ENCODE peak calls at places on chromosomes 5 and 9, in seven cellular contexts. J is iPS-NIHi11, D is T-helper 17 cell, I is ovary, V is NCI-H2107, E is ureter, Z is sigmoid colon. C is an unnamed sample.

GRCh38 chr9:80076105-80076504 is 504.3 kb downstream of the TLE4 start:
- DNase-seq in J (no peak), D (no peak), I (no peak), V (no peak), E (no peak), Z (no peak), C (no peak)

GRCh38 chr9:78831726-78832125 is 534.8 kb downstream of the PSAT1 start:
- DNase-seq in J (no peak), D (no peak), I (no peak), V (no peak), E (no peak), Z (no peak), C (no peak)

GRCh38 chr5:157610990-157611389 is 35.4 kb upstream of the ADAM19 start:
- DNase-seq in J (no peak), D (no peak), I (no peak), V (no peak), E (no peak), Z (no peak), C (no peak)

GRCh38 chr9:81150016-81150625 is 539.2 kb downstream of the TLE1 start:
- DNase-seq in J (no peak), D (no peak), I (no peak), V (no peak), E (no peak), Z (no peak), C (no peak)

GRCh38 chr5:135047347-135047695 is 13.3 kb upstream of the PITX1 start:
- DNase-seq in J (no peak), D (no peak), I (no peak), V (no peak), E (no peak), Z (no peak), C (no peak)

GRCh38 chr5:173984218-173984617 is 4.8 kb upstream of the C5orf47 start:
- DNase-seq in J (peak; percentile 51), D (no peak), I (no peak), V (no peak), E (no peak), Z (no peak), C (no peak)

GRCh38 chr5:53211799-53212198 is 102.2 kb upstream of the MOCS2 start:
- DNase-seq in J (no peak), D (no peak), I (no peak), V (no peak), E (no peak), Z (no peak), C (no peak)

GRCh38 chr9:83596899-83597504 is 25.9 kb upstream of the IDNK start:
- DNase-seq in J (peak; percentile 81), D (no peak), I (peak; percentile 10), V (no peak), E (no peak), Z (no peak), C (no peak)

GRCh38 chr5:9108156-9108555 is 437.7 kb downstream of the SEMA5A start:
- DNase-seq in J (no peak), D (no peak), I (no peak), V (no peak), E (no peak), Z (no peak), C (no peak)

GRCh38 chr5:137617806-137618205 is 118.1 kb downstream of the KLHL3 start:
- DNase-seq in J (no peak), D (no peak), I (no peak), V (no peak), E (no peak), Z (no peak), C (no peak)

GRCh38 chr5:44987026-44987425 is 178.3 kb downstream of the MRPS30 start:
- DNase-seq in J (no peak), D (no peak), I (no peak), V (no peak), E (no peak), Z (no peak), C (no peak)

GRCh38 chr5:160539431-160539830 is 117.8 kb downstream of the PTTG1 start:
- DNase-seq in J (no peak), D (no peak), I (no peak), V (no peak), E (no peak), Z (no peak), C (no peak)

GRCh38 chr5:132221781-132222648 is 5.6 kb downstream of the P4HA2 start:
- DNase-seq in J (no peak), D (no peak), I (peak; percentile 72), V (no peak), E (peak; percentile 75), Z (peak; percentile 94), C (peak; percentile 36)

GRCh38 chr9:127144670-127145458 is 22.4 kb upstream of the ANGPTL2 start:
- DNase-seq in J (no peak), D (no peak), I (peak; percentile 66), V (no peak), E (peak; percentile 48), Z (peak; percentile 93), C (no peak)

GRCh38 chr9:112443200-112443599 is 43.4 kb upstream of the KIAA1958 start:
- DNase-seq in J (no peak), D (no peak), I (no peak), V (no peak), E (no peak), Z (no peak), C (no peak)

GRCh38 chr5:61263561-61264272 is 68.3 kb upstream of the ZSWIM6 start:
- DNase-seq in J (no peak), D (no peak), I (no peak), V (no peak), E (no peak), Z (no peak), C (no peak)

GRCh38 chr5:18744990-18745590 is 1110.8 kb downstream of the TAF11L14 start:
- DNase-seq in J (no peak), D (no peak), I (no peak), V (no peak), E (no peak), Z (no peak), C (no peak)

GRCh38 chr5:138952962-138953361 is 77.8 kb upstream of the LRRTM2 start:
- DNase-seq in J (no peak), D (no peak), I (peak; percentile 37), V (no peak), E (no peak), Z (peak; percentile 65), C (peak; percentile 50)

GRCh38 chr5:178442361-178443256 is 147.6 kb downstream of the COL23A1 start:
- DNase-seq in J (no peak), D (no peak), I (no peak), V (no peak), E (peak; percentile 5), Z (peak; percentile 39), C (no peak)

GRCh38 chr5:140556438-140556837 is 835 bp downstream of the SRA1 start:
- DNase-seq in J (no peak), D (no peak), I (no peak), V (no peak), E (no peak), Z (no peak), C (no peak)

GRCh38 chr5:75677607-75678006 is 39.6 kb downstream of the POC5 start:
- DNase-seq in J (no peak), D (no peak), I (no peak), V (no peak), E (no peak), Z (no peak), C (no peak)

GRCh38 chr9:127199001-127199791 is 65.4 kb upstream of the GARNL3 start:
- DNase-seq in J (peak; percentile 89), D (peak; percentile 55), I (peak; percentile 75), V (no peak), E (peak; percentile 85), Z (peak; percentile 92), C (peak; percentile 56)

GRCh38 chr5:42929871-42930270 is 110.2 kb downstream of the ANXA2R start:
- DNase-seq in J (no peak), D (no peak), I (no peak), V (no peak), E (no peak), Z (no peak), C (no peak)

GRCh38 chr5:159903134-159903533 is 13.1 kb upstream of the ADRA1B start:
- DNase-seq in J (no peak), D (no peak), I (no peak), V (no peak), E (no peak), Z (no peak), C (no peak)

GRCh38 chr5:113989913-113990305 is 372.0 kb upstream of the KCNN2 start:
- DNase-seq in J (no peak), D (no peak), I (no peak), V (no peak), E (no peak), Z (no peak), C (no peak)

GRCh38 chr5:160128632-160129031 is 9.4 kb upstream of the PWWP2A start:
- DNase-seq in J (no peak), D (no peak), I (no peak), V (no peak), E (no peak), Z (no peak), C (no peak)

GRCh38 chr9:111161015-111161415 is 122.7 kb upstream of the LPAR1 start:
- DNase-seq in J (no peak), D (no peak), I (no peak), V (no peak), E (no peak), Z (no peak), C (no peak)

GRCh38 chr9:129483467-129484324 is 137.2 kb downstream of the C9orf50 start:
- DNase-seq in J (no peak), D (peak; percentile 49), I (peak; percentile 95), V (no peak), E (peak; percentile 92), Z (peak; percentile 98), C (no peak)

GRCh38 chr5:168813179-168813968 is 234.2 kb upstream of the PANK3 start:
- DNase-seq in J (no peak), D (no peak), I (no peak), V (no peak), E (no peak), Z (no peak), C (no peak)

GRCh38 chr9:122781671-122782070 is 7.1 kb upstream of the OR5C1 start:
- DNase-seq in J (no peak), D (no peak), I (no peak), V (no peak), E (no peak), Z (no peak), C (no peak)

GRCh38 chr5:124650960-124651662 is 95.3 kb downstream of the ZNF608 start:
- DNase-seq in J (no peak), D (no peak), I (no peak), V (no peak), E (no peak), Z (no peak), C (no peak)

GRCh38 chr5:167582916-167583315 is 708.5 kb upstream of the WWC1 start:
- DNase-seq in J (no peak), D (no peak), I (no peak), V (no peak), E (no peak), Z (no peak), C (no peak)

GRCh38 chr5:134175874-134176522 is 752 bp downstream of the SKP1 start:
- DNase-seq in J (peak; percentile 44), D (peak; percentile 42), I (no peak), V (no peak), E (peak; percentile 49), Z (peak; percentile 68), C (no peak)

GRCh38 chr9:130390371-130390770 is 54.4 kb upstream of the ASS1 start:
- DNase-seq in J (peak; percentile 75), D (no peak), I (no peak), V (no peak), E (no peak), Z (no peak), C (no peak)

GRCh38 chr5:146731909-146732659 is 146.5 kb downstream of the PPP2R2B start:
- DNase-seq in J (peak; percentile 12), D (no peak), I (no peak), V (no peak), E (no peak), Z (no peak), C (no peak)

GRCh38 chr9:131886839-131887238 is 147.0 kb upstream of the RAPGEF1 start:
- DNase-seq in J (no peak), D (no peak), I (no peak), V (no peak), E (no peak), Z (no peak), C (no peak)

GRCh38 chr9:35726876-35727438 is 5.0 kb downstream of the TLN1 start:
- DNase-seq in J (no peak), D (no peak), I (no peak), V (no peak), E (no peak), Z (peak; percentile 91), C (no peak)

C was measured in RWPE2.